ENCODE peak calls at places on chromosome 6, in four cellular contexts. Y is sigmoid colon, M is IMR-90, J is prostate gland. G is an unnamed sample.

GRCh38 chr6:13653296-13653695 is 38.2 kb downstream of the NOL7 start:
- DNase-seq in Y (no peak), M (peak; percentile 64), J (no peak), G (no peak)

GRCh38 chr6:69867075-69867911 is 937 bp downstream of the COL19A1 start:
- DNase-seq in Y (peak; percentile 64), M (peak; percentile 0), J (peak; percentile 22), G (peak; percentile 93)

GRCh38 chr6:9540534-9541126 is 874.2 kb downstream of the TFAP2A start:
- DNase-seq in Y (no peak), M (peak; percentile 67), J (peak; percentile 20), G (no peak)

GRCh38 chr6:157226026-157226639 is 97.2 kb downstream of the TMEM242 start:
- DNase-seq in Y (no peak), M (peak; percentile 39), J (no peak), G (no peak)

GRCh38 chr6:108166664-108167448 is 1.0 kb downstream of the NR2E1 start:
- DNase-seq in Y (no peak), M (no peak), J (no peak), G (no peak)

GRCh38 chr6:105911106-105911629 is 175.0 kb upstream of the PRDM1 start:
- DNase-seq in Y (no peak), M (no peak), J (no peak), G (no peak)

GRCh38 chr6:151704383-151704782 is 103.1 kb upstream of the ESR1 start:
- DNase-seq in Y (no peak), M (no peak), J (no peak), G (no peak)

GRCh38 chr6:11110921-11111768 is at the start of gene ERVFRD-1:
- DNase-seq in Y (no peak), M (no peak), J (no peak), G (no peak)

GRCh38 chr6:30076333-30076732 is 764 bp upstream of the RNF39 start:
- DNase-seq in Y (no peak), M (no peak), J (no peak), G (no peak)

GRCh38 chr6:143601501-143601900 is 76.3 kb upstream of the PHACTR2 start:
- DNase-seq in Y (no peak), M (no peak), J (no peak), G (no peak)

GRCh38 chr6:39945626-39946025 is 11.4 kb upstream of the MOCS1 start:
- DNase-seq in Y (no peak), M (no peak), J (no peak), G (no peak)

GRCh38 chr6:29828471-29828797 is 809 bp downstream of the HLA-G start:
- DNase-seq in Y (no peak), M (no peak), J (no peak), G (no peak)

GRCh38 chr6:19613678-19614077 is 223.5 kb upstream of the ID4 start:
- DNase-seq in Y (no peak), M (no peak), J (no peak), G (no peak)

GRCh38 chr6:39092124-39092523 is 22.9 kb downstream of the SAYSD1 start:
- DNase-seq in Y (no peak), M (no peak), J (no peak), G (no peak)

GRCh38 chr6:31877651-31878161 is 1.1 kb downstream of the SLC44A4 start:
- DNase-seq in Y (peak; percentile 52), M (no peak), J (peak; percentile 93), G (no peak)

GRCh38 chr6:149127212-149127611 is 190.3 kb upstream of the TAB2 start:
- DNase-seq in Y (no peak), M (peak; percentile 73), J (no peak), G (no peak)

GRCh38 chr6:27669278-27669797 is 196.4 kb upstream of the ZNF184 start:
- DNase-seq in Y (no peak), M (no peak), J (no peak), G (no peak)

GRCh38 chr6:14458669-14459266 is 341.2 kb downstream of the CD83 start:
- DNase-seq in Y (no peak), M (peak; percentile 97), J (no peak), G (no peak)

GRCh38 chr6:129889580-129889979 is 28.5 kb upstream of the TMEM244 start:
- DNase-seq in Y (no peak), M (peak; percentile 91), J (no peak), G (no peak)

GRCh38 chr6:35731414-35731735 is 5.5 kb upstream of the ARMC12 start:
- DNase-seq in Y (peak; percentile 99), M (peak; percentile 67), J (peak; percentile 93), G (peak; percentile 100)

GRCh38 chr6:33175436-33176069 is 16.7 kb downstream of the COL11A2 start:
- DNase-seq in Y (no peak), M (no peak), J (no peak), G (no peak)

GRCh38 chr6:34132486-34133185 is 13.3 kb downstream of the GRM4 start:
- DNase-seq in Y (no peak), M (peak; percentile 23), J (no peak), G (no peak)

GRCh38 chr6:97656236-97656635 is 373.2 kb upstream of the MMS22L start:
- DNase-seq in Y (no peak), M (no peak), J (no peak), G (no peak)

GRCh38 chr6:73644941-73645591 is 8.7 kb downstream of the SLC17A5 start:
- DNase-seq in Y (no peak), M (no peak), J (no peak), G (no peak)

GRCh38 chr6:79733388-79733787 is 102.3 kb downstream of the SH3BGRL2 start:
- DNase-seq in Y (no peak), M (no peak), J (no peak), G (no peak)

DNA sequence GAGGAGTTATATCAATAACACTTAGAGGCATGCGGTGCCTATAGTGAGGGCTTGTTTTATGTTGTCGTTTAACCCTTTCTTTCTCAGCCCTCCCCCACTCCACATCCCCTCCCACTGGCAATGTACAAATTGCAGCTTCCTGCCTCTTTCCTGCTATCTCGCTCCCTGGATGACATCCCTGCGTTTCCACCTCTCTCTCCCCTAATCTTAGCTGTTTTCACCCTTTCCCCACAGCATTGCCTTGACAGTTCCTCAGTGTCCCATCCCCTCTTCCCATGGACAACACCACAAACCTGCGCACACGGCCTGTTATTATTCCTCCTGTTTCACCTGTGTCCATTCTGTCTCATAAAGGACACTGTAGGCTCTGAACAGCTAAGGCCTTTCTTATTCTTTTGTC is 34.5 kb downstream of the MYB start:
- DNase-seq in Y (no peak), M (no peak), J (no peak), G (no peak)
- TF ChIP-seq POLR2A in Y (no peak), M (no peak), J (no peak), G (no peak)

GRCh38 chr6:115891111-115891669 is 169.5 kb downstream of the FRK start:
- DNase-seq in Y (no peak), M (peak; percentile 30), J (no peak), G (no peak)
- H3K4me3 ChIP-seq in Y (no peak overlapping the region), M (no peak overlapping the region), J (no peak overlapping the region), G (no peak overlapping the region)

GRCh38 chr6:110877569-110877968 is 3.0 kb downstream of the AMD1 start:
- DNase-seq in Y (no peak), M (no peak), J (no peak), G (no peak)

GRCh38 chr6:110881929-110882629 is 7.5 kb downstream of the AMD1 start:
- DNase-seq in Y (no peak), M (peak; percentile 44), J (no peak), G (no peak)

GRCh38 chr6:110882824-110883554 is 8.4 kb downstream of the AMD1 start:
- DNase-seq in Y (no peak), M (no peak), J (no peak), G (no peak)

GRCh38 chr6:110878751-110879539 is 4.4 kb downstream of the AMD1 start:
- DNase-seq in Y (no peak), M (peak; percentile 59), J (peak; percentile 19), G (no peak)

DNA sequence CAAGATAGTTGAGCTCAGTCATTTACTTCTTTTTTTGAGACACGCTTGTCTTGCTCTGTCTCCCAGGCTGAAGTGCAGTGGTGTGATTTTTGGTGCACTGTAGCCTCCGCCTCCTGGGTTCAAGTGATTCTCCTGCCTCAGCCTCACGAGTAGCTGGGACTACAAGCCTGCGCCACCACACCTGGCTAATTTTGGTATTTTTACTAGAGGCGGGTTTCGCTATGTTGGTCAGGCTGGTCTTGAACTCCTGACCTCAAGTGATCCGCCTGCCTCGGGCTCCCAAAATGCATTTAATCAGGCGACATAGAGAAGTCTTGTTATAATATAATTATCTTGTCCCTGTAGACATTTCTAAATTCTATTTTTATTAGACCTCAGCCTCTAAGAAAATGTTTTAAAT is 6.1 kb downstream of the AMD1 start:
- DNase-seq in Y (no peak), M (no peak), J (no peak), G (no peak)
- H3K4me1 ChIP-seq in Y (peaks cover 57% of the 10 kb centered on the region), M (peaks cover 18% of the 10 kb centered on the region), J (peaks cover 5% of the 10 kb centered on the region), G (peaks cover 96% of the 10 kb centered on the region)

GRCh38 chr6:100229512-100229911 is 235.2 kb downstream of the SIM1 start:
- DNase-seq in Y (no peak), M (no peak), J (no peak), G (no peak)

GRCh38 chr6:100230976-100231316 is 233.8 kb downstream of the SIM1 start:
- DNase-seq in Y (no peak), M (peak; percentile 27), J (no peak), G (no peak)

GRCh38 chr6:100226811-100227210 is 232.8 kb upstream of the MCHR2 start:
- DNase-seq in Y (no peak), M (no peak), J (no peak), G (no peak)

GRCh38 chr6:100230115-100230975 is 234.4 kb downstream of the SIM1 start:
- DNase-seq in Y (no peak), M (no peak), J (no peak), G (no peak)

DNA sequence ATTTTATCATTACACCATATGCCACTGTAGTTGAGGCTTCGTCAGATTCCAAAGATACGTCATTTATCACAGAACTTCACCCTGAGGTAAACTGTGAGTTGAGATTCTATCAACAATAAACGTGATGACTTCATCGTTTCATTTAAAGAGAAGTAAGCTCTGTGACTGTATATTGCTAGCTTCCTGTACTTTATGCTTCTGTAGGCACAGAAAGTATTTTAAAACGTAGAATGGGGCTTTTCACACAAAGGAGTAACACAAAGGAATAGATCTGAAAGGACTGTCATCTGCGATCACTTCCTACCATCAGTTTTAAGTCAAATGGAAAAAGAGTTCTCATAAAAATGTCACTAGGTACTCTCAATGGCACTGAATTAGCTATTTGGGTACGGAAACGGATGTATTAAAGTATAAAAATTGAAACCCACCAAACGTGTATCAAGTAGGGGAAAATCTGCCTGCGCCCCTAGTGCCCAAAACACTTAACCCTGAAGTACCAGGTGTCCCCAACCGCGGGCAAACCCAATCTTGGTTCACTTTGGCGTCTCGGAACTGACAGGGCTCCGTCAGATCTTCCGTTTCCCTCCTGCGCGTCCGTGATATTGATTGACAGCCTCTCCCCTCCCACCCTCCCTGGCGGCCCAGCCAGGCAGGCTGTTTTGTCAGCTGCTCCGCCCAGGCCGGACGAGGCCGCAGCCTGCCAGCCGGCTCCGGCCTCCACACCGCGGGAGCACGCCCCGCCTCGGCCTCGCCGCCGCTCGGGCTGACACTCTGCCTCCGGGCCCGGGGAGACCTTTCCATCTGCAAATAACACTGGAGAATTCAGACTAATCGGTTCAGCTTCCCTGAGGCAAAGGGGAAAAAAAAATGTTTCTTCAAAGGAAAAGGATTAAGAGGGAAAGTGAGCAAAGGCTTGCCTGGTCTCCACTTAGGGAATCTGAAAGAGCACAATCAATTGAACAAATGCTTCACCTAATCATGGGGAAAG is 234.7 kb upstream of the MCHR2 start:
- DNase-seq in Y (peak; percentile 63), M (peak; percentile 71), J (peak; percentile 43), G (peak; percentile 88)
- TF ChIP-seq POLR2A in Y (no peak), M (no peak), J (no peak), G (no peak)

GRCh38 chr6:84860954-84861353 is 96.6 kb upstream of the TBX18 start:
- DNase-seq in Y (no peak), M (no peak), J (no peak), G (no peak)
- H3K4me3 ChIP-seq in Y (no peak overlapping the region), M (no peak overlapping the region), J (no peak overlapping the region), G (no peak overlapping the region)

G was measured in spleen.